ENCODE peak calls at places on chromosomes 3 and 15, in four cellular contexts. D is progenitor cell of endocrine pancreas, V is WTC11, T is esophagus squamous epithelium. U is an unnamed sample.

GRCh38 chr3:24565656-24566055 is 71.0 kb upstream of the THRB start:
- DNase-seq in T (no peak), V (no peak), D (no peak), U (no peak)

GRCh38 chr15:58676766-58677165 is 72.7 kb downstream of the ADAM10 start:
- DNase-seq in D (no peak), V (no peak), T (no peak), U (no peak)

GRCh38 chr3:8639585-8639984 is 5.0 kb downstream of the SSUH2 start:
- DNase-seq in D (no peak), V (no peak), T (no peak), U (no peak)

GRCh38 chr3:4772171-4772804 is 206.9 kb upstream of the BHLHE40 start:
- DNase-seq in T (peak; percentile 5), D (no peak), V (no peak), U (no peak)

GRCh38 chr3:42539871-42540714 is 37.6 kb downstream of the VIPR1 start:
- DNase-seq in T (no peak), V (peak; percentile 95), D (peak; percentile 73), U (no peak)

GRCh38 chr15:69489101-69489571 is 36.5 kb downstream of the RPLP1 start:
- DNase-seq in V (no peak), T (no peak), D (no peak), U (no peak)

GRCh38 chr3:194079702-194080172 is 56.2 kb upstream of the HES1 start:
- DNase-seq in V (no peak), T (no peak), D (no peak), U (no peak)

GRCh38 chr3:186097317-186097662 is 11.6 kb downstream of the ETV5 start:
- DNase-seq in T (no peak), V (no peak), D (no peak), U (no peak)

GRCh38 chr3:72679540-72680198 is 168.6 kb downstream of the SHQ1 start:
- DNase-seq in D (no peak), T (no peak), V (no peak), U (no peak)

GRCh38 chr15:62899090-62899493 is 143.5 kb upstream of the TPM1 start:
- DNase-seq in V (no peak), T (no peak), D (no peak), U (no peak)

GRCh38 chr3:31288641-31289100 is 244.1 kb upstream of the STT3B start:
- DNase-seq in T (no peak), D (no peak), V (peak; percentile 29), U (peak; percentile 74)

GRCh38 chr15:54519577-54519976 is 541.3 kb downstream of the UNC13C start:
- DNase-seq in V (no peak), D (no peak), T (no peak), U (no peak)

GRCh38 chr3:78988324-78988723 is 779.5 kb downstream of the ROBO1 start:
- DNase-seq in T (no peak), D (no peak), V (no peak), U (no peak)

GRCh38 chr15:63070681-63071129 is 28.2 kb downstream of the TPM1 start:
- DNase-seq in V (no peak), T (no peak), D (no peak), U (no peak)

GRCh38 chr3:46930945-46931403 is 45.6 kb downstream of the CCDC12 start:
- DNase-seq in V (no peak), T (no peak), D (no peak), U (no peak)

GRCh38 chr3:19717736-19718135 is 216.3 kb downstream of the EFHB start:
- DNase-seq in T (no peak), V (no peak), D (no peak), U (no peak)

GRCh38 chr15:33699691-33700447 is 268.4 kb upstream of the CHRM5 start:
- DNase-seq in T (no peak), V (no peak), D (no peak), U (no peak)

GRCh38 chr15:99341786-99342185 is 90.5 kb downstream of the LRRC28 start:
- DNase-seq in V (no peak), D (no peak), T (no peak), U (no peak)

GRCh38 chr3:103052236-103052830 is 617.5 kb downstream of the ZPLD1 start:
- DNase-seq in T (no peak), V (no peak), D (no peak), U (no peak)

GRCh38 chr3:12840591-12841084 is 727 bp downstream of the RPL32 start:
- DNase-seq in T (no peak), V (no peak), D (no peak), U (no peak)

GRCh38 chr15:77371850-77372249 is 48.1 kb downstream of the PEAK1 start:
- DNase-seq in T (no peak), V (no peak), D (no peak), U (no peak)

GRCh38 chr3:122890077-122890484 is 95.2 kb downstream of the SLC49A4 start:
- DNase-seq in V (peak; percentile 32), D (no peak), T (no peak), U (no peak)

GRCh38 chr3:9253327-9253726 is 3.9 kb upstream of the SRGAP3 start:
- DNase-seq in V (no peak), D (no peak), T (no peak), U (no peak)

GRCh38 chr3:52043750-52044149 is 12.6 kb downstream of the DUSP7 start:
- DNase-seq in V (no peak), T (no peak), D (no peak), U (no peak)

GRCh38 chr15:64693134-64693533 is 82.3 kb downstream of the RBPMS2 start:
- DNase-seq in T (no peak), V (no peak), D (no peak), U (no peak)

GRCh38 chr3:2420919-2421318 is 322.3 kb downstream of the CNTN4 start:
- DNase-seq in V (no peak), T (no peak), D (no peak), U (no peak)

GRCh38 chr3:126658584-126658983 is 3.7 kb upstream of the TXNRD3 start:
- DNase-seq in T (no peak), V (no peak), D (no peak), U (no peak)

GRCh38 chr3:109241459-109241858 is 74.9 kb downstream of the DPPA2 start:
- DNase-seq in D (no peak), V (no peak), T (no peak), U (no peak)

GRCh38 chr3:72818915-72819314 is 29.3 kb downstream of the SHQ1 start:
- DNase-seq in D (no peak), V (no peak), T (no peak), U (no peak)

GRCh38 chr3:127077506-127078064 is 94.7 kb downstream of the PLXNA1 start:
- DNase-seq in T (no peak), V (no peak), D (no peak), U (no peak)

GRCh38 chr15:101252836-101253235 is 988 bp upstream of the CHSY1 start:
- DNase-seq in D (no peak), T (no peak), V (no peak), U (no peak)

GRCh38 chr3:118772036-118773030 is 262.3 kb downstream of the IGSF11 start:
- DNase-seq in T (no peak), V (no peak), D (no peak), U (no peak)

GRCh38 chr15:57565326-57565725 is 26.4 kb upstream of the MYZAP start:
- DNase-seq in T (no peak), D (no peak), V (peak; percentile 25), U (no peak)

GRCh38 chr15:35827949-35828348 is 282.0 kb upstream of the DPH6 start:
- DNase-seq in V (no peak), D (no peak), T (no peak), U (no peak)

GRCh38 chr15:65409284-65409631 is 13.5 kb downstream of the IGDCC4 start:
- DNase-seq in D (no peak), T (no peak), V (no peak), U (no peak)

GRCh38 chr3:11422291-11422690 is 150.1 kb downstream of the ATG7 start:
- DNase-seq in D (no peak), T (no peak), V (no peak), U (no peak)

GRCh38 chr3:83460051-83460450 is 1498.7 kb upstream of the CADM2 start:
- DNase-seq in D (no peak), T (no peak), V (no peak), U (no peak)

GRCh38 chr3:42179110-42179725 is 86.8 kb downstream of the CCK start:
- DNase-seq in V (peak; percentile 29), T (no peak), D (no peak), U (no peak)

GRCh38 chr3:5428607-5429516 is 241.4 kb downstream of the EDEM1 start:
- DNase-seq in D (no peak), T (no peak), V (no peak), U (no peak)

GRCh38 chr3:126013742-126014141 is 44.8 kb downstream of the ROPN1B start:
- DNase-seq in V (no peak), D (no peak), T (no peak), U (no peak)

GRCh38 chr15:89492111-89492641 is 4.2 kb downstream of the RHCG start:
- DNase-seq in V (peak; percentile 82), T (no peak), D (peak; percentile 33), U (no peak)
- TF ChIP-seq CTCF in V (peak; percentile 48), T (no peak), D (peak; percentile 61), U (peak; percentile 64)

GRCh38 chr3:15977089-15977488 is 179.3 kb upstream of the ANKRD28 start:
- DNase-seq in T (no peak), V (no peak), D (no peak), U (no peak)

GRCh38 chr3:15973414-15973813 is 175.6 kb upstream of the ANKRD28 start:
- DNase-seq in T (no peak), V (no peak), D (no peak), U (no peak)

GRCh38 chr3:15976524-15976923 is 178.7 kb upstream of the ANKRD28 start:
- DNase-seq in T (no peak), V (no peak), D (no peak), U (no peak)

GRCh38 chr3:15973930-15974329 is 176.2 kb upstream of the ANKRD28 start:
- DNase-seq in T (no peak), V (no peak), D (no peak), U (no peak)

DNA sequence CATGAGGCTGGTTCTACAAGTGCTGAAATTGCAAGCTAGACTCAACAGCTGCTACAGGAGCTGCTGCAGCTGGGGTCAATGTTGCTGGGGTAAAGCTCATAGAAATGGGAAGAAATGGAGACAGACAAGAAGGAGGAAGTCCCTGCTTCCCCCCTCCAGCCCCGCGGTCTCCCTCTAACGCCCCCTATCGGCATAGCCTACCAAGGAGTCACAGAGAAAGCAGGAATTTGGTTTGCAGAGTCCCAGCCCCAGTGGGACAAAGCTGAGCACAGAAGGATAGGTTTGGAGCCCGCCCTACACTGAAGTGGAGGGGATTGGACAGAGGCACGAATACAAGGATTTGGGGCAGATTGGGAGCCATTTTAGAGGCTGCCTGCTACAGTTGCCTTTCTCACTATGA is 176.9 kb upstream of the ANKRD28 start:
- DNase-seq in D (no peak), V (peak; percentile 78), T (no peak), U (no peak)
- TF ChIP-seq CTCF in D (peak; percentile 21), V (peak; percentile 54), T (no peak), U (no peak)

GRCh38 chr3:50885491-50885890 is 210.8 kb downstream of the DOCK3 start:
- DNase-seq in D (no peak), V (peak; percentile 57), T (no peak), U (no peak)
- TF ChIP-seq CTCF in D (peak; percentile 41), V (peak; percentile 24), T (no peak), U (peak; percentile 59)

GRCh38 chr3:180330440-180330839 is 271.5 kb upstream of the TTC14 start:
- DNase-seq in D (no peak), V (no peak), T (no peak), U (no peak)
- TF ChIP-seq CTCF in D (no peak), V (no peak), T (no peak), U (no peak)

U was measured in type B pancreatic cell.